ENCODE peak calls at places on chromosome 17, in ten cellular contexts. Q is foreskin fibroblast; I is activated T-cell treated with anti-CD3 and anti-CD28 coated beads, Interleukin-2, amount 50 U/mL, for 72 hours; E is body of pancreas; K is OCI-LY7; G is heart right ventricle; T is tibial artery; N is HEK293T; P is NCI-H460; B is AG04449. S is an unnamed sample.

GRCh38 chr17:28925912-28926365 is 23.1 kb upstream of the DHRS13 start:
- DNase-seq in Q (peak), I (peak), E (no peak), K (no peak), G (no peak), T (no peak), N (no peak), P (no peak), B (peak), S (peak)

GRCh38 chr17:1109606-1110523 is 69.9 kb downstream of the ABR start:
- DNase-seq in Q (no peak), I (peak), E (peak), K (no peak), G (peak), T (no peak), N (no peak), P (no peak), B (no peak), S (no peak)

GRCh38 chr17:45302649-45303173 is 14.1 kb downstream of the MAP3K14 start:
- DNase-seq in Q (peak), I (no peak), E (no peak), K (peak), G (no peak), T (peak), N (no peak), P (no peak), B (no peak), S (no peak)

GRCh38 chr17:40539711-40540411 is 25.4 kb downstream of the CCR7 start:
- DNase-seq in Q (no peak), I (no peak), E (no peak), K (no peak), G (no peak), T (no peak), N (no peak), P (no peak), B (no peak), S (no peak)

GRCh38 chr17:80863626-80864025 is 128.0 kb upstream of the CHMP6 start:
- DNase-seq in Q (no peak), I (no peak), E (no peak), K (no peak), G (no peak), T (no peak), N (no peak), P (no peak), B (no peak), S (no peak)

GRCh38 chr17:1730345-1731193 is 6.1 kb downstream of the WDR81 start:
- DNase-seq in Q (peak), I (no peak), E (peak), K (no peak), G (peak), T (peak), N (no peak), P (no peak), B (no peak), S (no peak)

GRCh38 chr17:82489851-82490511 is 29.6 kb upstream of the FOXK2 start:
- DNase-seq in Q (no peak), I (no peak), E (no peak), K (no peak), G (no peak), T (no peak), N (no peak), P (no peak), B (no peak), S (no peak)

GRCh38 chr17:20896153-20896649 is 146.6 kb downstream of the USP22 start:
- DNase-seq in Q (no peak), I (peak), E (peak), K (no peak), G (peak), T (no peak), N (no peak), P (no peak), B (no peak), S (no peak)

GRCh38 chr17:66526827-66527226 is 224.4 kb downstream of the PRKCA start:
- DNase-seq in Q (no peak), I (no peak), E (no peak), K (no peak), G (no peak), T (no peak), N (no peak), P (no peak), B (no peak), S (no peak)

GRCh38 chr17:43927101-43927935 is 15.0 kb downstream of the PPY start:
- DNase-seq in Q (no peak), I (no peak), E (peak), K (no peak), G (peak), T (no peak), N (no peak), P (no peak), B (no peak), S (no peak)

GRCh38 chr17:14149751-14150150 is 80.4 kb downstream of the COX10 start:
- DNase-seq in Q (no peak), I (no peak), E (no peak), K (no peak), G (no peak), T (no peak), N (no peak), P (no peak), B (no peak), S (no peak)

GRCh38 chr17:74862919-74863318 is 3.2 kb upstream of the GRIN2C start:
- DNase-seq in Q (no peak), I (no peak), E (no peak), K (no peak), G (no peak), T (no peak), N (no peak), P (no peak), B (no peak), S (no peak)

GRCh38 chr17:17663160-17664072 is 17.8 kb upstream of the RAI1 start:
- DNase-seq in Q (peak), I (peak), E (peak), K (peak), G (peak), T (no peak), N (peak), P (no peak), B (peak), S (peak)

GRCh38 chr17:69874220-69874670 is 200.8 kb upstream of the KCNJ16 start:
- DNase-seq in Q (peak), I (no peak), E (no peak), K (no peak), G (no peak), T (no peak), N (no peak), P (no peak), B (peak), S (no peak)

GRCh38 chr17:73564856-73565255 is 79.4 kb downstream of the SDK2 start:
- DNase-seq in Q (no peak), I (no peak), E (no peak), K (no peak), G (no peak), T (no peak), N (no peak), P (no peak), B (no peak), S (no peak)

GRCh38 chr17:8052256-8053252 is 13.7 kb downstream of the ALOX15B start:
- DNase-seq in Q (no peak), I (no peak), E (no peak), K (no peak), G (no peak), T (no peak), N (no peak), P (no peak), B (no peak), S (no peak)

S was measured in effector memory CD8-positive, alpha-beta T cell.